ENCODE peak calls at places on chromosomes 4 and X, in four cellular contexts. K, C, G and L are unnamed samples. For H3K9me3 and H3K27me3, the result is how much of the 10 kb centered on the place peaks cover.

GRCh38 chr4:113659127-113659526 is 102.4 kb downstream of the CAMK2D start:
- DNase-seq in K (no peak), C (no peak), G (no peak), L (no peak)

GRCh38 chr4:151921371-151921770 is 160.6 kb upstream of the GATB start:
- DNase-seq in K (peak), C (no peak), G (no peak), L (no peak)

GRCh38 chr4:167234388-167234881 is at the start of gene SPOCK3:
- DNase-seq in K (peak), C (no peak), G (peak), L (peak)

GRCh38 chr4:90207887-90208454 is 80.8 kb downstream of the CCSER1 start:
- DNase-seq in K (no peak), C (no peak), G (peak), L (no peak)

GRCh38 chrX:22159071-22159470 is 113.6 kb upstream of the CBLL2 start:
- DNase-seq in K (peak), C (no peak), G (no peak), L (no peak)

GRCh38 chr4:133711817-133712216 is 489.8 kb downstream of the PABPC4L start:
- DNase-seq in K (no peak), C (no peak), G (no peak), L (no peak)

GRCh38 chr4:156255205-156255604 is 301.5 kb upstream of the CTSO start:
- DNase-seq in K (no peak), C (no peak), G (no peak), L (no peak)

GRCh38 chr4:26418107-26418506 is 72.2 kb downstream of the CCKAR start:
- DNase-seq in K (no peak), C (no peak), G (no peak), L (no peak)

GRCh38 chr4:24999392-25000104 is 31.2 kb downstream of the LGI2 start:
- DNase-seq in K (no peak), C (no peak), G (no peak), L (no peak)

GRCh38 chrX:41935827-41936226 is 12.5 kb upstream of the CASK start:
- DNase-seq in K (no peak), C (no peak), G (no peak), L (no peak)

GRCh38 chrX:130080791-130081367 is 29.4 kb downstream of the ELF4 start:
- DNase-seq in K (peak), C (no peak), G (no peak), L (peak)

DNA sequence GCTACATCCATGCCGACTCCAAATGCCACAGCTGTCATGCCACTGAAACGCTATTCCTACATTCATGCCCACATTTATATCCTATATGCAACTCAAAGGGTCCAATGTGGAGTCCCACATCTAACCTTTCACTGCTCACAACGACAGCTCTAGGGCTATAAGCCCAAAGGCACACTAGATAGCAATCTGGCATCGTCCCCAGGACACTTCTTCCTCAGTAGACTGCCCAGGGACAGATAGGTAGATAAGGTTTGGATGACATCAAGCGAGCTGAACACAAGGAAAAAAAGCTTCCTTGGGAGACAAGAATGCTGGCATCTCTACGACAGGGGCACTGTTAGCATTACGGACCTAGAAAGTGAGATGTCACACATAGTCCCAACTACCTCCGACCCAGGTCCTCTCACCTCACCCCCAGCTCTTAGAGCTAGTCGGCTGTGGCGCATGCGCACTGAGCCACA is 685 bp downstream of the RAB9B start:
- DNase-seq in K (peak), C (no peak), G (peak), L (no peak)
- H3K4me3 ChIP-seq in K (peak), C (peak), G (peak), L (peak)

GRCh38 chr4:129063640-129064039 is 29.7 kb downstream of the SCLT1 start:
- DNase-seq in K (no peak), C (no peak), G (no peak), L (no peak)
- H3K9me3 ChIP-seq in K (under half), C (under half), G (under half), L (under half)

GRCh38 chr4:77629885-77630284 is 24.3 kb downstream of the CXCL13 start:
- DNase-seq in K (no peak), C (no peak), G (no peak), L (no peak)
- H3K27me3 ChIP-seq in K (under half), C (under half), G (under half), L (under half)

DNA sequence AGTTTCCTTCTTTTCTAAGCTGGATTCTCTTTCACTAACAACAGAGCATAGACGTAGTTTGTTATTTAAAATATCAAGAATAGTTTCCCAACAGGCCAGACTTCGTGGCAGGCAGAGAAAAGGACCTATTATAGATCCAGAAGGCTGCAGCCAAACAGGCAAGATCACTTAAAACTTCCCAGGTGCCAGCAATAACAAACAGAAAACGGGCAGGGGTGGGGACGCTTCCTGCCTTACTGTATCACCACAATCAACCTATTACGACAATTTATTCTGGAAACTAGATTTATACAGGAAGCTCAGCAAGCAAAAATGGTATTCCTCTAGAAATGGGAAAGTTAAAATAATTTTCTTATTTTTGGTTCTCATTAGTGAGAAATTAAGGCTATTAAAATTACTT is 22.1 kb downstream of the RWDD4 start:
- DNase-seq in K (peak), C (no peak), G (no peak), L (peak)
- H3K4me3 ChIP-seq in K (no peak), C (no peak), G (no peak), L (no peak)

GRCh38 chr4:568351-568652 is 7.8 kb downstream of the TMEM271 start:
- DNase-seq in K (no peak), C (no peak), G (no peak), L (no peak)
- H3K9me3 ChIP-seq in K (under half), C (under half), G (under half), L (under half)

DNA sequence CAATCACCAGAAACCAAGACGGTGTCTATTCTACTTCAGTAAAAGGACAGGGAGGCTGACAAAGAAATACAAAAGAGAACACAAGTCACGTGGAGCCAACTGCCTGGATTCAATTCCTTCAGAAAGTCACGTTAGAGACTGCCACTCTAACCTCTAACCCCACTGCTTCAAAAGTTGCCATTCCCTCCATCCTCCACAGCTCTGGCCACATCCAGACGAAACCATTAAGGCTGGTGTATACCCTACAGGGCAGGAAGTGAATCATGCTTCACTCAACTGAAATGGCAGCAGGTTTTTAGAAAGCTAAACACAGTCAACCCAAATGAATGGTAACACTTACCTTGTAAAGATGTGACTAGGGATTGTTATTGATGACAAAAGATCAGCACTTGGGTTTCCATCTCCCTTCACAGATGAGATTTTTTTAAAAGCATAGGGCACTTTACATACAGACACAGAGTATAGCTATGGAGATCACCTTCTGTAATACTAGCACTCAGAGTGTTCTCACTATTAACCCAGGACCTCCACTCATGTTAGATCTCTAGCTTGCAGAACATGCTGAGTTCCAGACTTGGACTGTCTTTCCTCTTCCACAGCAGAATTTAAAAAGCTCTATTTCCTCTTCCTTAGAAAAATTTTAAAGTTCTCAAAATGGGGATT is 37.4 kb downstream of the MAML3 start:
- DNase-seq in K (peak), C (no peak), G (no peak), L (no peak)
- H3K27me3 ChIP-seq in K (under half), C (under half), G (under half), L (under half)